ENCODE peak calls at places on chromosomes 2 and 18, in seven cellular contexts. M is body of pancreas, S is endothelial cell of umbilical vein, G is lower lobe of right lung, I is right atrium auricular region, K is GM12878, E is colonic mucosa. R is an unnamed sample. For H3K4me1 and H3K36me3, the result is how much of the 10 kb centered on the place peaks cover.

GRCh38 chr2:212180684-212181083 is 357.9 kb downstream of the ERBB4 start:
- DNase-seq in M (no peak), S (no peak), G (no peak), I (no peak), K (no peak), E (no peak), R (no peak)

GRCh38 chr18:45785015-45785597 is 40.4 kb upstream of the SIGLEC15 start:
- DNase-seq in M (no peak), S (no peak), G (no peak), I (no peak), K (no peak), E (no peak), R (no peak)

GRCh38 chr2:33598472-33599174 is 476 bp downstream of the FAM98A start:
- DNase-seq in M (peak), S (peak), G (peak), I (peak), K (peak), E (peak), R (no peak)

GRCh38 chr18:59874166-59874565 is 25.6 kb upstream of the PMAIP1 start:
- DNase-seq in M (no peak), S (peak), G (no peak), I (no peak), K (no peak), E (no peak), R (no peak)

GRCh38 chr18:46148810-46149209 is 44.6 kb downstream of the HAUS1 start:
- DNase-seq in M (peak), S (peak), G (no peak), I (peak), K (no peak), E (peak), R (no peak)

GRCh38 chr18:34591920-34592444 is 118.1 kb upstream of the DTNA start:
- DNase-seq in M (no peak), S (no peak), G (no peak), I (no peak), K (no peak), E (no peak), R (peak)

GRCh38 chr2:25494626-25495025 is 152.9 kb upstream of the DNMT3A start:
- DNase-seq in M (no peak), S (no peak), G (no peak), I (no peak), K (no peak), E (no peak), R (no peak)

GRCh38 chr2:179422037-179422643 is 157.5 kb upstream of the SESTD1 start:
- DNase-seq in M (peak), S (peak), G (peak), I (peak), K (no peak), E (peak), R (peak)

GRCh38 chr2:230668184-230668938 is 44.3 kb upstream of the CAB39 start:
- DNase-seq in M (peak), S (no peak), G (peak), I (no peak), K (peak), E (no peak), R (no peak)

GRCh38 chr2:70683455-70683854 is 84.5 kb downstream of the ADD2 start:
- DNase-seq in M (no peak), S (no peak), G (no peak), I (no peak), K (no peak), E (no peak), R (no peak)

GRCh38 chr2:231709636-231709980 is 1.3 kb downstream of the PTMA start:
- DNase-seq in M (peak), S (peak), G (peak), I (peak), K (no peak), E (peak), R (peak)

GRCh38 chr2:219453691-219454131 is 19.1 kb downstream of the SPEG start:
- DNase-seq in M (no peak), S (no peak), G (peak), I (peak), K (no peak), E (no peak), R (no peak)

GRCh38 chr2:30782124-30782523 is 25.1 kb downstream of the CAPN13 start:
- DNase-seq in M (no peak), S (no peak), G (no peak), I (peak), K (no peak), E (peak), R (no peak)

GRCh38 chr2:105776560-105776928 is 31.8 kb downstream of the NCK2 start:
- DNase-seq in M (no peak), S (no peak), G (no peak), I (no peak), K (no peak), E (no peak), R (no peak)

GRCh38 chr2:105779394-105779793 is 34.7 kb downstream of the NCK2 start:
- DNase-seq in M (no peak), S (no peak), G (no peak), I (no peak), K (no peak), E (no peak), R (no peak)

GRCh38 chr2:105777071-105777482 is 32.4 kb downstream of the NCK2 start:
- DNase-seq in M (no peak), S (no peak), G (no peak), I (no peak), K (no peak), E (no peak), R (no peak)

GRCh38 chr2:105777506-105778343 is 33.0 kb downstream of the NCK2 start:
- DNase-seq in M (no peak), S (no peak), G (no peak), I (no peak), K (no peak), E (no peak), R (no peak)

GRCh38 chr2:105778344-105778607 is 33.6 kb downstream of the NCK2 start:
- DNase-seq in M (no peak), S (no peak), G (no peak), I (no peak), K (no peak), E (no peak), R (no peak)
- H3K4me1 ChIP-seq in M (half or more), S (under half), G (half or more), I (under half), K (under half), E (under half), R (under half)

GRCh38 chr18:48922801-48923730 is 27.7 kb downstream of the SMAD7 start:
- DNase-seq in M (peak), S (peak), G (peak), I (no peak), K (no peak), E (peak), R (peak)

GRCh38 chr18:48922203-48922800 is 28.5 kb downstream of the SMAD7 start:
- DNase-seq in M (no peak), S (no peak), G (no peak), I (no peak), K (no peak), E (peak), R (peak)

GRCh38 chr18:48924621-48925601 is 25.9 kb downstream of the SMAD7 start:
- DNase-seq in M (no peak), S (peak), G (no peak), I (no peak), K (no peak), E (peak), R (peak)

GRCh38 chr18:48921305-48922202 is 29.2 kb downstream of the SMAD7 start:
- DNase-seq in M (no peak), S (no peak), G (no peak), I (no peak), K (no peak), E (peak), R (peak)

GRCh38 chr18:48923746-48924580 is 26.8 kb downstream of the SMAD7 start:
- DNase-seq in M (no peak), S (peak), G (no peak), I (no peak), K (no peak), E (peak), R (no peak)
- H3K36me3 ChIP-seq in M (under half), S (under half), G (under half), I (under half), K (under half), E (under half), R (under half)

GRCh38 chr2:105919826-105920225 is 175.1 kb downstream of the NCK2 start:
- DNase-seq in M (no peak), S (peak), G (no peak), I (peak), K (no peak), E (peak), R (no peak)
- TF ChIP-seq CTCF in M (peak), S (peak), G (peak), I (no peak), K (peak), E (peak), R (no peak)

DNA sequence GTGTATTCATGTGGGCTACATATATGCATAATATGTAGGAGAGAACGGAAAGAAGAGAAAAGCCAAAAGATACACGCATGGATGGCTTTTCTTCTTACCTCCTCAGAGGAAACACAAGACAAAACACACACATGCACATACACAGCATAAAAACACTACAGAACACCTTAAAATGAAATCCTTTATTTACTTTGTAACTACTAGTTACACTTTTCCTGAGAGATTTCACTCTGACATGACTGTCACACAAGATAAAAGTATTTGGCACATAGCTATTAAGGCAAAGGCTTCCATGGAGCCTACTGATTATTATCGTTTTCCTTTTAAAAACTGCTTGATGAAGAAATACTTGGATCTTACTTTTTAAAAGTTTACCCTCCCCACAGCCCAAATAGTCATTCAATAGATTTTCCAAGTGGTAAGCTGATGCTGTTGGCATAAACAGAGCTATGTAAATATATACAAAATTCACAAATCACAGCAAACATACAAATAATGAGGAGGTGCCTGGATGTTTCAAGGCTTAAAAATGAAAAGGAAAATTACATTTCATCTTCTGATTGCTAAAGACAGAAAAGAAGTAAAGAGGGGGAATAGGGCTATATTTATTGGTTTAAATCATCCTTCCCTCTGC is 8.6 kb downstream of the ZEB2 start:
- DNase-seq in M (no peak), S (peak), G (no peak), I (no peak), K (no peak), E (no peak), R (no peak)
- H3K4me1 ChIP-seq in M (under half), S (under half), G (half or more), I (under half), K (under half), E (under half), R (under half)

DNA sequence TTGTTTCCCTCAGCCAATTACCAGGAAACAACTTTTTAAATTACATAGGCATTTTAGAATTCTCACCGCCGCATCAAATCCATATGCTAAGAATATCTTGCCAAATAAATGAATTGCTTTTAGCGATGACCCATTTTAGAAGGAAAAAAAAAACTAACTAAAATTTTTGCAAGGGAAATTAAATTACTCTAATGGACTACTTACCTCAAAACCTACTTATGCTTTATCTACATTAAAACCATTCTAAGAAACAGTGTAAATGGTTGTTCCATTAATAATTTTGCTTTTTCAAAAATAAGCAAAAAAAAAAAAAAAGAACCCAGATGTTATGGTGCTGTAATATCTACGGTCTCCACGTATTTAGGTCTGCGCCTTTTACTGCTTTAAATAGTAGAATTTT is 73.5 kb upstream of the CCDC150 start:
- DNase-seq in M (no peak), S (no peak), G (no peak), I (no peak), K (no peak), E (no peak), R (no peak)
- H3K36me3 ChIP-seq in M (under half), S (under half), G (under half), I (under half), K (under half), E (under half), R (under half)

DNA sequence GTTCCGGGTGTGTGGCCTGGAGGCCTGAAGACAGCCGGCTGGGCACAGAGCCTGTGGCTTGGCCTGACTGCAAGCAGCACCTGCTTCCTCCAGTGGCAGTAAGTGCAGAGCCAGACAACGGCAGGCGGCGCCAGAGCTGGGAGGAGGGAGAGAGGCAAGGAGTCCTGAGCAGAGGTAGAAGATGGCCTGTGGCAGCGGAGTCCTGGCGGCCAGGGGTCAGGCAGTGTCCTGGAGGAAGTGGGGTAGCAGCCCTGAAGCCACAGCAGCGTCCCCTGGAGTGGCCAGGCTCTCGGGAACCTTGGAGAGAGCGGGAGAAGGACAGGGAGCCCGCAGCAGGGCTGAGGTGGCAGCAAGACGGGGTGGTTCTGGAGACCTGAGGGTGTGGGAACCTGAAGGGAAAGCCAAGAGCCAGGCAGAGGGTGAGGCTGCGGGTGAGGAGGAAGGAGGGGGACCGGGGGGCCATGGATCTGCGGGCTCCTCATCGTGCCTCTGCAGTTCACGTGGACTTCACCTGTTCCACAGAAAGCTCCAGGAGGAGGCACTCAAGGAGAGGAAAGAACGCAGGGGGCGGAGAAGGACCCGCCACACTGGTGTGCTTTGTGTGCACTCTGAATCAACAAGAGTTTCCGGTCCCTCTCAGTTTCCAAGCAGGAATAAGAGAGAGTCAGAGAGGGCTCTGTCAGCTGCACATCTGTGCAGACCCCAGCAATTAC is 85.9 kb downstream of the USP40 start:
- DNase-seq in M (no peak), S (peak), G (peak), I (no peak), K (no peak), E (no peak), R (no peak)
- TF ChIP-seq CTCF in M (no peak), S (no peak), G (peak), I (no peak), K (no peak), E (no peak), R (no peak)

GRCh38 chr2:111036042-111036441 is 84.7 kb upstream of the BCL2L11 start:
- DNase-seq in M (no peak), S (no peak), G (no peak), I (no peak), K (no peak), E (no peak), R (no peak)
- H3K4me1 ChIP-seq in M (under half), S (under half), G (under half), I (under half), K (under half), E (under half), R (under half)

DNA sequence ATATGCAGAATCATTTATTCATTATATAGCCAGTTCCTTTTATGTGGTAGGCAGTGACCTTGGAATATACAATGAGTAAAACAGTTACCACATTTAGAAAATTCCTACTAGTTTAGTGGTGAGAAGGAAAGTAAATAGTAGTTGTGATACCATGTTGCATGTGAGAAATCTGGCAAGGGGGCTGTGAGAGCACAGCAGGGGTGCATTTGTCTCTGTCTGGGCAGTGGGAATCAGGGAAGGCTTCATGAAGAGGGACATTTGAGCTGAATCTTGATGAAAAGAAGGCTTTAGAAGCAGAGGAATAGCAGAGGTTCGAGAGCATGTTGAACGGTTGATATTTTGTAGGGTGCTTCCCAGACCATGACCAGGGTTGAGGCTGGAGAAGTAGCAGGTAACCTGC is 78.7 kb downstream of the RAB3GAP1 start:
- DNase-seq in M (no peak), S (no peak), G (no peak), I (no peak), K (no peak), E (no peak), R (no peak)
- H3K36me3 ChIP-seq in M (under half), S (under half), G (half or more), I (half or more), K (under half), E (under half), R (under half)